ENCODE peak calls at places on chromosomes 5 and 9, in eight cellular contexts. One of them, this sample, is unnamed.

GRCh38 chr5:55338810-55339243 is 31.0 kb downstream of the MTREX start:
- DNase-seq in esophagus squamous epithelium: no peak
- DNase-seq in tibial nerve: no peak
- DNase-seq in endothelial cell of umbilical vein: no peak
- DNase-seq in breast epithelium: no peak
- DNase-seq in HCT116: no peak
- DNase-seq in uterus: no peak
- DNase-seq in transverse colon: no peak
- DNase-seq in this sample: no peak

GRCh38 chr5:86152988-86153560 is 464.7 kb upstream of the COX7C start:
- DNase-seq in transverse colon: no peak
- DNase-seq in HCT116: no peak
- DNase-seq in esophagus squamous epithelium: no peak
- DNase-seq in uterus: no peak
- DNase-seq in endothelial cell of umbilical vein: no peak
- DNase-seq in breast epithelium: no peak
- DNase-seq in tibial nerve: no peak
- DNase-seq in this sample: no peak

GRCh38 chr5:80206282-80206681 is 49.6 kb downstream of the SERINC5 start:
- DNase-seq in esophagus squamous epithelium: no peak
- DNase-seq in transverse colon: no peak
- DNase-seq in uterus: no peak
- DNase-seq in HCT116: no peak
- DNase-seq in endothelial cell of umbilical vein: no peak
- DNase-seq in tibial nerve: no peak
- DNase-seq in breast epithelium: no peak
- DNase-seq in this sample: no peak

GRCh38 chr9:130172161-130172857 is at the start of gene NCS1:
- DNase-seq in HCT116: peak; percentile 21
- DNase-seq in endothelial cell of umbilical vein: peak; percentile 36
- DNase-seq in transverse colon: peak; percentile 74
- DNase-seq in esophagus squamous epithelium: no peak
- DNase-seq in breast epithelium: peak; percentile 46
- DNase-seq in uterus: peak; percentile 76
- DNase-seq in tibial nerve: peak; percentile 48
- DNase-seq in this sample: peak; percentile 82

GRCh38 chr5:44663991-44664710 is 144.6 kb upstream of the MRPS30 start:
- DNase-seq in uterus: no peak
- DNase-seq in tibial nerve: no peak
- DNase-seq in esophagus squamous epithelium: no peak
- DNase-seq in breast epithelium: no peak
- DNase-seq in HCT116: no peak
- DNase-seq in transverse colon: no peak
- DNase-seq in endothelial cell of umbilical vein: no peak
- DNase-seq in this sample: no peak

GRCh38 chr9:98709968-98710965 is 1.5 kb upstream of the GABBR2 start:
- DNase-seq in endothelial cell of umbilical vein: peak; percentile 34
- DNase-seq in HCT116: no peak
- DNase-seq in tibial nerve: no peak
- DNase-seq in esophagus squamous epithelium: no peak
- DNase-seq in breast epithelium: no peak
- DNase-seq in uterus: no peak
- DNase-seq in transverse colon: no peak
- DNase-seq in this sample: no peak

GRCh38 chr5:107744418-107745330 is 73.9 kb upstream of the EFNA5 start:
- DNase-seq in transverse colon: no peak
- DNase-seq in breast epithelium: no peak
- DNase-seq in uterus: no peak
- DNase-seq in HCT116: no peak
- DNase-seq in endothelial cell of umbilical vein: no peak
- DNase-seq in esophagus squamous epithelium: no peak
- DNase-seq in tibial nerve: no peak
- DNase-seq in this sample: no peak

GRCh38 chr9:108761530-108762347 is 94.0 kb downstream of the ACTL7B start:
- DNase-seq in uterus: peak; percentile 39
- DNase-seq in endothelial cell of umbilical vein: peak; percentile 43
- DNase-seq in breast epithelium: peak; percentile 32
- DNase-seq in transverse colon: peak; percentile 61
- DNase-seq in esophagus squamous epithelium: no peak
- DNase-seq in HCT116: peak; percentile 33
- DNase-seq in tibial nerve: peak; percentile 42
- DNase-seq in this sample: peak; percentile 64

GRCh38 chr9:136399176-136400037 is 563 bp downstream of the SNAPC4 start:
- DNase-seq in esophagus squamous epithelium: no peak
- DNase-seq in transverse colon: no peak
- DNase-seq in tibial nerve: no peak
- DNase-seq in breast epithelium: no peak
- DNase-seq in endothelial cell of umbilical vein: peak; percentile 24
- DNase-seq in HCT116: no peak
- DNase-seq in uterus: no peak
- DNase-seq in this sample: peak; percentile 32

GRCh38 chr5:21919417-21920022 is 933.6 kb downstream of the CDH12 start:
- DNase-seq in breast epithelium: no peak
- DNase-seq in esophagus squamous epithelium: no peak
- DNase-seq in uterus: no peak
- DNase-seq in endothelial cell of umbilical vein: peak; percentile 79
- DNase-seq in tibial nerve: no peak
- DNase-seq in HCT116: no peak
- DNase-seq in transverse colon: no peak
- DNase-seq in this sample: peak; percentile 8

GRCh38 chr9:1207681-1208080 is 157.5 kb downstream of the DMRT2 start:
- DNase-seq in HCT116: no peak
- DNase-seq in tibial nerve: no peak
- DNase-seq in uterus: peak; percentile 50
- DNase-seq in endothelial cell of umbilical vein: no peak
- DNase-seq in esophagus squamous epithelium: no peak
- DNase-seq in transverse colon: no peak
- DNase-seq in breast epithelium: no peak
- DNase-seq in this sample: no peak

GRCh38 chr5:150342583-150342982 is 14.9 kb upstream of the TCOF1 start:
- DNase-seq in esophagus squamous epithelium: no peak
- DNase-seq in HCT116: no peak
- DNase-seq in breast epithelium: no peak
- DNase-seq in tibial nerve: no peak
- DNase-seq in uterus: no peak
- DNase-seq in endothelial cell of umbilical vein: no peak
- DNase-seq in transverse colon: no peak
- DNase-seq in this sample: no peak

GRCh38 chr5:78808380-78808779 is 159.8 kb upstream of the LHFPL2 start:
- DNase-seq in transverse colon: no peak
- DNase-seq in esophagus squamous epithelium: no peak
- DNase-seq in tibial nerve: no peak
- DNase-seq in HCT116: no peak
- DNase-seq in endothelial cell of umbilical vein: no peak
- DNase-seq in breast epithelium: no peak
- DNase-seq in uterus: no peak
- DNase-seq in this sample: no peak

GRCh38 chr5:113280541-113280940 is 154.2 kb downstream of the TSSK1B start:
- DNase-seq in tibial nerve: no peak
- DNase-seq in uterus: no peak
- DNase-seq in esophagus squamous epithelium: no peak
- DNase-seq in HCT116: no peak
- DNase-seq in transverse colon: no peak
- DNase-seq in endothelial cell of umbilical vein: no peak
- DNase-seq in breast epithelium: no peak
- DNase-seq in this sample: no peak

GRCh38 chr9:107285292-107285691 is 2.2 kb downstream of the RAD23B start:
- DNase-seq in endothelial cell of umbilical vein: peak; percentile 34
- DNase-seq in uterus: no peak
- DNase-seq in esophagus squamous epithelium: no peak
- DNase-seq in transverse colon: no peak
- DNase-seq in HCT116: no peak
- DNase-seq in breast epithelium: no peak
- DNase-seq in tibial nerve: no peak
- DNase-seq in this sample: no peak

GRCh38 chr5:56979968-56980367 is 28.0 kb upstream of the MIER3 start:
- DNase-seq in HCT116: no peak
- DNase-seq in esophagus squamous epithelium: no peak
- DNase-seq in uterus: no peak
- DNase-seq in transverse colon: no peak
- DNase-seq in breast epithelium: no peak
- DNase-seq in endothelial cell of umbilical vein: no peak
- DNase-seq in tibial nerve: no peak
- DNase-seq in this sample: no peak

GRCh38 chr5:10259916-10260315 is 9.8 kb downstream of the CCT5 start:
- DNase-seq in tibial nerve: no peak
- DNase-seq in endothelial cell of umbilical vein: no peak
- DNase-seq in breast epithelium: no peak
- DNase-seq in HCT116: no peak
- DNase-seq in transverse colon: no peak
- DNase-seq in esophagus squamous epithelium: no peak
- DNase-seq in uterus: no peak
- DNase-seq in this sample: no peak

GRCh38 chr5:10262995-10263394 is 12.9 kb downstream of the CCT5 start:
- DNase-seq in HCT116: no peak
- DNase-seq in endothelial cell of umbilical vein: no peak
- DNase-seq in uterus: no peak
- DNase-seq in tibial nerve: no peak
- DNase-seq in breast epithelium: no peak
- DNase-seq in esophagus squamous epithelium: no peak
- DNase-seq in transverse colon: no peak
- DNase-seq in this sample: no peak

GRCh38 chr5:10257870-10258269 is 7.8 kb downstream of the CCT5 start:
- DNase-seq in HCT116: no peak
- DNase-seq in esophagus squamous epithelium: no peak
- DNase-seq in uterus: no peak
- DNase-seq in tibial nerve: no peak
- DNase-seq in breast epithelium: no peak
- DNase-seq in endothelial cell of umbilical vein: no peak
- DNase-seq in transverse colon: no peak
- DNase-seq in this sample: no peak

GRCh38 chr5:10262121-10262774 is 12.2 kb downstream of the CCT5 start:
- DNase-seq in transverse colon: no peak
- DNase-seq in breast epithelium: no peak
- DNase-seq in esophagus squamous epithelium: no peak
- DNase-seq in HCT116: no peak
- DNase-seq in tibial nerve: no peak
- DNase-seq in endothelial cell of umbilical vein: no peak
- DNase-seq in uterus: no peak
- DNase-seq in this sample: no peak

DNA sequence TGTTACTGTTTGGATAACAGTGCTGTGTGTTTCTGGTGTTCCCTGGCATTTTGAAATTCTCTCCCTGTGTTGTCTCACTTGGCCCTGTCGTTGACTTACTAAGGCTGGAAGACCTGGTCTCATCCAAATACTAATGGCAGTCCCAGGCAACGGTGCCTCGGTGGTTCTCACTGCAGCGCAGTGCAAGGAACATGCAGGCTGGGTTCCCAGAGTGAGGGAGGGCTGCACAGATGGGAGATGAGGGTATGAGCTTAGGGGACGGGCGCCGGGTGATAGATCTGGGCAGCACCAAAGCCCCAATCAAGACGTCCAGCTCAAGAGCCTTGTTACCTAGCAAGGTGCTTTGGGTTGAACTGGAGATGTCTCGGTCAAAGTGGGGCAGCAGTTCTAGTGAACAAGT is 11.0 kb downstream of the CCT5 start:
- DNase-seq in transverse colon: no peak
- DNase-seq in tibial nerve: no peak
- DNase-seq in HCT116: no peak
- DNase-seq in endothelial cell of umbilical vein: no peak
- DNase-seq in uterus: no peak
- DNase-seq in esophagus squamous epithelium: no peak
- DNase-seq in breast epithelium: no peak
- DNase-seq in this sample: no peak
- H3K36me3 ChIP-seq in transverse colon: peaks cover 83% of the 10 kb centered on the region
- H3K36me3 ChIP-seq in tibial nerve: no peaks in the 10 kb centered on the region
- H3K36me3 ChIP-seq in HCT116: peaks cover 87% of the 10 kb centered on the region
- H3K36me3 ChIP-seq in endothelial cell of umbilical vein: peaks cover 56% of the 10 kb centered on the region
- H3K36me3 ChIP-seq in uterus: no peaks in the 10 kb centered on the region
- H3K36me3 ChIP-seq in esophagus squamous epithelium: peaks cover 76% of the 10 kb centered on the region
- H3K36me3 ChIP-seq in breast epithelium: peaks cover 7% of the 10 kb centered on the region
- H3K36me3 ChIP-seq in this sample: peaks cover 67% of the 10 kb centered on the region

GRCh38 chr9:131487001-131487400 is 15.7 kb upstream of the POMT1 start:
- DNase-seq in uterus: no peak
- DNase-seq in esophagus squamous epithelium: no peak
- DNase-seq in transverse colon: no peak
- DNase-seq in tibial nerve: no peak
- DNase-seq in breast epithelium: no peak
- DNase-seq in HCT116: no peak
- DNase-seq in endothelial cell of umbilical vein: no peak
- DNase-seq in this sample: no peak

GRCh38 chr9:131485206-131485605 is 17.5 kb upstream of the POMT1 start:
- DNase-seq in breast epithelium: no peak
- DNase-seq in endothelial cell of umbilical vein: no peak
- DNase-seq in transverse colon: no peak
- DNase-seq in tibial nerve: no peak
- DNase-seq in esophagus squamous epithelium: no peak
- DNase-seq in uterus: no peak
- DNase-seq in HCT116: no peak
- DNase-seq in this sample: no peak

GRCh38 chr9:131484560-131485185 is 18.0 kb upstream of the POMT1 start:
- DNase-seq in uterus: no peak
- DNase-seq in tibial nerve: no peak
- DNase-seq in transverse colon: no peak
- DNase-seq in endothelial cell of umbilical vein: no peak
- DNase-seq in HCT116: no peak
- DNase-seq in esophagus squamous epithelium: no peak
- DNase-seq in breast epithelium: no peak
- DNase-seq in this sample: no peak

GRCh38 chr9:131487621-131488031 is 15.1 kb upstream of the POMT1 start:
- DNase-seq in transverse colon: no peak
- DNase-seq in HCT116: no peak
- DNase-seq in esophagus squamous epithelium: no peak
- DNase-seq in endothelial cell of umbilical vein: no peak
- DNase-seq in tibial nerve: no peak
- DNase-seq in breast epithelium: no peak
- DNase-seq in uterus: no peak
- DNase-seq in this sample: no peak

GRCh38 chr9:131485728-131486381 is 16.9 kb upstream of the POMT1 start:
- DNase-seq in HCT116: no peak
- DNase-seq in uterus: no peak
- DNase-seq in esophagus squamous epithelium: no peak
- DNase-seq in tibial nerve: no peak
- DNase-seq in transverse colon: no peak
- DNase-seq in breast epithelium: no peak
- DNase-seq in endothelial cell of umbilical vein: no peak
- DNase-seq in this sample: peak; percentile 39
- TF ChIP-seq POLR2A in HCT116: no peak
- TF ChIP-seq POLR2A in uterus: no peak
- TF ChIP-seq POLR2A in esophagus squamous epithelium: no peak
- TF ChIP-seq POLR2A in tibial nerve: no peak
- TF ChIP-seq POLR2A in transverse colon: no peak
- TF ChIP-seq POLR2A in breast epithelium: no peak
- TF ChIP-seq POLR2A in endothelial cell of umbilical vein: no peak
- TF ChIP-seq POLR2A in this sample: no peak

GRCh38 chr5:138132543-138132942 is 6.7 kb downstream of the NME5 start:
- DNase-seq in uterus: no peak
- DNase-seq in breast epithelium: no peak
- DNase-seq in esophagus squamous epithelium: no peak
- DNase-seq in endothelial cell of umbilical vein: no peak
- DNase-seq in HCT116: no peak
- DNase-seq in transverse colon: no peak
- DNase-seq in tibial nerve: no peak
- DNase-seq in this sample: no peak
- H3K27me3 ChIP-seq in uterus: no peaks in the 10 kb centered on the region
- H3K27me3 ChIP-seq in breast epithelium: no peaks in the 10 kb centered on the region
- H3K27me3 ChIP-seq in esophagus squamous epithelium: no peaks in the 10 kb centered on the region
- H3K27me3 ChIP-seq in endothelial cell of umbilical vein: no peaks in the 10 kb centered on the region
- H3K27me3 ChIP-seq in HCT116: no peaks in the 10 kb centered on the region
- H3K27me3 ChIP-seq in transverse colon: no peaks in the 10 kb centered on the region
- H3K27me3 ChIP-seq in tibial nerve: no peaks in the 10 kb centered on the region
- H3K27me3 ChIP-seq in this sample: no peaks in the 10 kb centered on the region

GRCh38 chr5:6719417-6719816 is 6.2 kb downstream of the TENT4A start:
- DNase-seq in uterus: peak; percentile 6
- DNase-seq in transverse colon: no peak
- DNase-seq in tibial nerve: no peak
- DNase-seq in breast epithelium: peak; percentile 6
- DNase-seq in esophagus squamous epithelium: no peak
- DNase-seq in endothelial cell of umbilical vein: no peak
- DNase-seq in HCT116: no peak
- DNase-seq in this sample: no peak
- H3K36me3 ChIP-seq in uterus: no peaks in the 10 kb centered on the region
- H3K36me3 ChIP-seq in transverse colon: no peaks in the 10 kb centered on the region
- H3K36me3 ChIP-seq in tibial nerve: no peaks in the 10 kb centered on the region
- H3K36me3 ChIP-seq in breast epithelium: no peaks in the 10 kb centered on the region
- H3K36me3 ChIP-seq in esophagus squamous epithelium: no peaks in the 10 kb centered on the region
- H3K36me3 ChIP-seq in endothelial cell of umbilical vein: peaks cover 2% of the 10 kb centered on the region
- H3K36me3 ChIP-seq in HCT116: peaks cover 34% of the 10 kb centered on the region
- H3K36me3 ChIP-seq in this sample: no peaks in the 10 kb centered on the region

This sample was measured in body of pancreas.